ENCODE peak calls at places on chromosome X, in eight cellular contexts. G, N, R, J, S, W, X and O are unnamed samples.

GRCh38 chrX:72057331-72057730 is 74.4 kb downstream of the RTL5 start:
- DNase-seq in J (no peak), W (no peak), G (peak; percentile 20), X (no peak), S (no peak), R (no peak), N (no peak), O (no peak)

GRCh38 chrX:55336176-55336575 is 71.5 kb upstream of the PAGE3 start:
- DNase-seq in R (no peak), N (no peak), W (no peak), G (no peak), J (no peak), X (no peak), S (no peak), O (no peak)

GRCh38 chrX:150487369-150488094 is 80.9 kb upstream of the MTM1 start:
- DNase-seq in J (no peak), R (no peak), N (no peak), S (no peak), W (no peak), G (no peak), X (no peak), O (no peak)

GRCh38 chrX:254630-255215 is 26.5 kb upstream of the PLCXD1 start:
- DNase-seq in W (no peak), R (no peak), S (no peak), X (no peak), G (no peak), J (no peak), N (no peak), O (peak; percentile 35)

GRCh38 chrX:42246814-42247213 is 323.5 kb upstream of the CASK start:
- DNase-seq in W (peak; percentile 52), X (no peak), G (no peak), S (no peak), N (no peak), R (no peak), J (no peak), O (no peak)

GRCh38 chrX:49247916-49248811 is 12.9 kb downstream of the CCDC22 start:
- DNase-seq in S (no peak), R (no peak), J (no peak), G (no peak), W (no peak), N (no peak), X (no peak), O (no peak)

GRCh38 chrX:65926095-65927019 is 113.5 kb downstream of the VSIG4 start:
- DNase-seq in J (no peak), S (no peak), G (peak; percentile 81), X (no peak), W (no peak), R (peak; percentile 28), N (no peak), O (no peak)

GRCh38 chrX:41543022-41543421 is 95.9 kb downstream of the NYX start:
- DNase-seq in G (no peak), J (no peak), R (no peak), W (no peak), N (no peak), X (no peak), S (no peak), O (no peak)

GRCh38 chrX:12434493-12434892 is 296.2 kb downstream of the FRMPD4 start:
- DNase-seq in N (no peak), R (no peak), S (no peak), X (no peak), W (no peak), J (no peak), G (no peak), O (no peak)

GRCh38 chrX:117973175-117974075 is 143.2 kb downstream of the KLHL13 start:
- DNase-seq in J (no peak), S (no peak), W (no peak), G (no peak), R (no peak), N (no peak), X (peak; percentile 37), O (no peak)

GRCh38 chrX:151729056-151729725 is 5.4 kb upstream of the CNGA2 start:
- DNase-seq in G (no peak), J (no peak), R (no peak), W (no peak), N (no peak), X (no peak), S (no peak), O (no peak)

GRCh38 chrX:118346258-118347094 is 570 bp downstream of the WDR44 start:
- DNase-seq in J (no peak), R (peak; percentile 22), G (peak; percentile 52), S (no peak), W (peak; percentile 44), X (no peak), N (peak; percentile 39), O (peak; percentile 23)

GRCh38 chrX:6440647-6441046 is 94.3 kb downstream of the VCX3A start:
- DNase-seq in W (no peak), J (no peak), R (no peak), X (peak; percentile 11), G (no peak), N (no peak), S (no peak), O (no peak)

GRCh38 chrX:68045008-68045577 is 388.2 kb downstream of the OPHN1 start:
- DNase-seq in N (no peak), J (no peak), W (no peak), G (no peak), R (no peak), S (no peak), X (no peak), O (no peak)

GRCh38 chrX:134868766-134869495 is 121.9 kb upstream of the SMIM10 start:
- DNase-seq in N (no peak), J (no peak), R (no peak), X (peak; percentile 33), G (no peak), S (no peak), W (no peak), O (no peak)

GRCh38 chrX:111003118-111003517 is 92.9 kb upstream of the PAK3 start:
- DNase-seq in J (no peak), X (no peak), W (no peak), N (no peak), R (no peak), S (no peak), G (no peak), O (no peak)